ENCODE peak calls at places on chromosomes 7 and 10, in seven cellular contexts. K is endothelial cell, S is RWPE2, Y is AG09309, B is stomach, I is GM13977, X is WTC11. L is an unnamed sample.

GRCh38 chr10:79413196-79413595 is 32.2 kb downstream of the ZCCHC24 start:
- DNase-seq in K (no peak), S (no peak), Y (no peak), B (no peak), I (no peak), X (no peak), L (no peak)

GRCh38 chr7:85479918-85480658 is 293.2 kb upstream of the SEMA3D start:
- DNase-seq in K (no peak), S (no peak), Y (peak), B (no peak), I (no peak), X (no peak), L (no peak)

GRCh38 chr7:121076350-121077164 is 88.0 kb downstream of the CPED1 start:
- DNase-seq in K (no peak), S (no peak), Y (no peak), B (no peak), I (no peak), X (no peak), L (no peak)

GRCh38 chr7:126790763-126791162 is 462.0 kb downstream of the GRM8 start:
- DNase-seq in K (no peak), S (no peak), Y (no peak), B (no peak), I (no peak), X (no peak), L (no peak)

GRCh38 chr10:103692421-103693069 is 162.8 kb downstream of the SH3PXD2A start:
- DNase-seq in K (no peak), S (no peak), Y (no peak), B (no peak), I (peak), X (peak), L (no peak)

GRCh38 chr7:116501425-116502167 is 2.1 kb downstream of the CAV2 start:
- DNase-seq in K (no peak), S (no peak), Y (no peak), B (peak), I (no peak), X (no peak), L (no peak)

GRCh38 chr10:84493951-84494848 is 165.8 kb downstream of the CCSER2 start:
- DNase-seq in K (no peak), S (no peak), Y (no peak), B (no peak), I (no peak), X (no peak), L (no peak)

GRCh38 chr10:21626457-21627161 is 92.6 kb downstream of the MLLT10 start:
- DNase-seq in K (no peak), S (no peak), Y (no peak), B (no peak), I (no peak), X (no peak), L (no peak)

GRCh38 chr10:11846542-11846941 is 23.4 kb downstream of the PROSER2 start:
- DNase-seq in K (no peak), S (no peak), Y (no peak), B (no peak), I (no peak), X (no peak), L (no peak)

GRCh38 chr7:129574487-129574886 is 37.0 kb upstream of the NRF1 start:
- DNase-seq in K (no peak), S (no peak), Y (peak), B (no peak), I (no peak), X (no peak), L (no peak)

GRCh38 chr7:139619367-139619657 is 95.8 kb downstream of the CLEC2L start:
- DNase-seq in K (no peak), S (no peak), Y (peak), B (no peak), I (no peak), X (no peak), L (no peak)

GRCh38 chr10:31707578-31708411 is 220.8 kb downstream of the ARHGAP12 start:
- DNase-seq in K (peak), S (no peak), Y (peak), B (no peak), I (peak), X (no peak), L (peak)

GRCh38 chr7:131103997-131104396 is 223.7 kb upstream of the MKLN1 start:
- DNase-seq in K (no peak), S (no peak), Y (peak), B (no peak), I (no peak), X (no peak), L (no peak)

GRCh38 chr7:123682690-123683089 is 27.0 kb downstream of the LMOD2 start:
- DNase-seq in K (peak), S (no peak), Y (peak), B (no peak), I (no peak), X (no peak), L (peak)

DNA sequence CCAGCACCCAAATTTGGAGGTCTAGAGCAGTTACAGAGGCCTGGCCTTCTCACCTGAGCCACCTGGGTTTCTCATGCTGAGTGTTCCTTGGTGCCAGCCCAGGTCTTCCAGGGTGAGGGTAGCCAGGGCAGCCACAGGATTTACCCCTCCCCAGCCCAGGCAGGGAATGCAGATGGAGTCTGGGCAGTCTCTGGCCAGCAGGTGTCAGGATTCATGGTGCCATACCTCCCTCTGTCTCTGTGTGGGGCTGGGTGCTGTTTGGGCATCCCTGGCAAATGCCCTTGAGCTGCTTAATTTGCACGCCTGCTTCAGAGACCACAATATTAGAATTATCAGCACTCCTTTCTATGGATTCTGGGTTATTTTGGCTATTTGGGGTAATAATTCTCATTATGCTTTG is 246.7 kb downstream of the GFRA1 start:
- DNase-seq in K (no peak), S (no peak), Y (no peak), B (no peak), I (no peak), X (peak), L (no peak)
- TF ChIP-seq CTCF in K (no peak), S (no peak), Y (no peak), B (no peak), I (no peak), X (no peak), L (peak)

DNA sequence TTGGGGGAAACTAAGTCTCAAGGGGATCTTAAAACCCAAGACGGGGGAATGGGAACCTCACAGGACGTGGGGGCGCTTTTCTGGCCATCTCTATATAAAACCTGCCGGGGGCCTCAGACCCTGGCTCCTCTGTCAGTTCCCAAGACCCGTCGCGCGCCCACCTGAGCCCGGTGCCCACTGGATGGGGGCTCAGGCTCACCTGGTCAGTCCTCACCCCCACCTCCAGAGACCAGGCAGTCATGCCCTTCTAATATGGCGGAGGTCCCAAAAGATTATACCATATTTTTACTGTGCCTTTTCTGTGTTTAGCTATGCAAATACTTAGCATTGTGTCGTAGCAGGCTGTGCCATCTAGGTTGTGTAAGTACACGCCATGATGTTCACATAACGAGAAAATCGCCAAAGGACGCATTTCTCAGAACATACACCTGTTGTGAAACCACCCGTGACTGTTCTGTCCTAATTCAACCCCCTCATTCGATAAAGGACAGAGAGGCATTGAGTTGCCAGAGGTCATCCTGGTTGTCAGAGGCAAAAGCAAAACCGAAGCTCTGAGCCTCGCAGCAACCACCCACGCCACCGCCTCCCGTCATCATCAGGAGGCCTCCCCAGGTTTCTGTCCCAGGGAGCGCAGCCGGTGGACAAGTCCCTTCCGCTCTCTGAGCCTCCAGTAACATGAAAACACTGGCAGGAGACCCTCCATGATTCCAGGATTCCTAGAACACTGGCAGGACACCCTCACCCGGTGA is 28.9 kb downstream of the OAT start:
- DNase-seq in K (no peak), S (no peak), Y (no peak), B (no peak), I (no peak), X (no peak), L (no peak)
- TF ChIP-seq CTCF in K (no peak), S (peak), Y (no peak), B (peak), I (no peak), X (no peak), L (peak)

GRCh38 chr10:71905164-71905563 is 54.1 kb upstream of the PSAP start:
- DNase-seq in K (no peak), S (no peak), Y (no peak), B (no peak), I (no peak), X (no peak), L (no peak)

GRCh38 chr10:71899665-71900412 is 48.8 kb upstream of the PSAP start:
- DNase-seq in K (no peak), S (no peak), Y (no peak), B (no peak), I (no peak), X (no peak), L (no peak)

GRCh38 chr10:71902351-71902750 is 51.3 kb upstream of the PSAP start:
- DNase-seq in K (no peak), S (no peak), Y (no peak), B (no peak), I (no peak), X (no peak), L (no peak)

DNA sequence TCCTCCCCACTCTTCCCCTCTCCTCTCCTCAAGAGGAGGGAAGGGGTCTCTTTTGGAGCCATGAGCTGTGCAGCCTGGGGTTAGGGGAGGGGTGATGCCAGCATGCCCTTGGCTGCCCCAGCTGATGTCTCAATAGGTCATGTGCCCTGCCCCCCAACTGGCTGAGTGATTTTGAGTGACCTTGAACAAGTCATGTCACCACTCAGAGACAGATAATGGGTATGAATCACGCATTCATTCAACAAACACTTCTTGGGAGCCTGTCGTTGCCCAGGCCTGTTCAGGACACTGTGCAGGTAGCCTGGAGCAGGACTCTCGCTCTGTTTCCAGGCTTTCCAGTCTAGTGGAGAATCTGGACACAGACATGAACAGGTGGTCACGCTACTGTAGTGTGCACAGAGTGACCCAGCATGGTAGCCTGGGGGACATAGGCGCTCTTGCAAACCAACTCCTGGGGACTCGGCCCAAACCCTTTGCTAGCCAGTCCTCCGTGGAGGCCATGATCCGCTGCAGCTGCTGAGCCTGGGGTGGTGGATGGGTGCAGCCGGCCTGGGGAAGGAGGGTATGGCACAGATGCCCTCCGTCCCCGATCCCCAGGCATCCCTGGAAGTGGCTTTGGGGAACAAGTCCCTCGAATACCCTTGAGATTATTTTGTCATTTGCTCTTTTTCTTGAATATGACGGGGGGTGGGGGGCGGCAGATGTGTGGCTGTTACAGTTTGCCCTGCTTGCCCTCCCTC is 49.6 kb upstream of the PSAP start:
- DNase-seq in K (no peak), S (no peak), Y (no peak), B (no peak), I (no peak), X (no peak), L (no peak)
- TF ChIP-seq CTCF in K (no peak), S (no peak), Y (no peak), B (no peak), I (no peak), X (no peak), L (no peak)

DNA sequence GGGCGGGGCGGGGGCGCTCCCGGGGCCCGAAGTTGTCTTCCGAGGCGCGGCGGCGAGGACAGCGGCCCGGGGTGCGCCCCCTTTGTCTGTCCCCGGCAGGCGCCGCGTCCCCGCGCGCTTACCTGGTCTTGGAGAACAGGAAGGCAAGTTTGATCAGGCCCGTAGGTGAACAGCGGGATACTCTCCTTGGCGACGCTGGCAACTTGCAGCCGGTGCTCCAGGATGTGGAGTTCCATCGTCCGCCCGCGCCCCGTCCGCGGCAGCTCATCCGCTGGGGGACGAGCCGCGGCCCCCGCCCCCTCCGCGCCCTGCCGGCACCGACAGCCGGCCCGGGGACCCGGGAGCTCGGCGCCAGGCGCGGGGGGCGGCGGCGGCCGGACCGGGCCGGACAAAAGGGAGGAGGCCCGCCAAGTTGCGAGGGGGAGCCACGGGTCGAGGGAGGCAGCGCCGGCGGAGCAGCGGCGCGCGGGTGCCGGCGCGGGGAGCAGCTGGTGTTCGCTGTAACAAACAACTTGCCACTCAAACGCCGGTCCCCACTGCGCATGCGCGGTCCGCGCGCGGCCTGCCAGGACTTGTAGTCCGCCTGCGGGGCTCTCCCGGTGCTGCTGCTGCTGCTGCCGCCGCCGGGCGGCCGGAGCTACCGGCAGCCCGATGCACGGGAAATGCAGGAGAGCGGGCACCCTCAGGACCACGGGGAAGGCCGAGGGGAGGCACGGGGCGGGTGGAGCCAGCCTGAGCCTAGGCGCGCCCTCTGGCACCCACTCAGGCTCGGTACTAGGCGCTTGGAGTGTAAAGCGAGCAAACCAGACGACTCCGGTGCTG is 35.6 kb upstream of the SPDYE3 start:
- DNase-seq in K (peak), S (peak), Y (peak), B (peak), I (peak), X (peak), L (peak)
- TF ChIP-seq CTCF in K (no peak), S (peak), Y (peak), B (peak), I (peak), X (no peak), L (peak)

GRCh38 chr10:111990734-111991133 is 192.8 kb downstream of the GPAM start:
- DNase-seq in K (no peak), S (no peak), Y (no peak), B (no peak), I (no peak), X (peak), L (no peak)
- TF ChIP-seq CTCF in K (no peak), S (no peak), Y (no peak), B (no peak), I (no peak), X (no peak), L (peak)

DNA sequence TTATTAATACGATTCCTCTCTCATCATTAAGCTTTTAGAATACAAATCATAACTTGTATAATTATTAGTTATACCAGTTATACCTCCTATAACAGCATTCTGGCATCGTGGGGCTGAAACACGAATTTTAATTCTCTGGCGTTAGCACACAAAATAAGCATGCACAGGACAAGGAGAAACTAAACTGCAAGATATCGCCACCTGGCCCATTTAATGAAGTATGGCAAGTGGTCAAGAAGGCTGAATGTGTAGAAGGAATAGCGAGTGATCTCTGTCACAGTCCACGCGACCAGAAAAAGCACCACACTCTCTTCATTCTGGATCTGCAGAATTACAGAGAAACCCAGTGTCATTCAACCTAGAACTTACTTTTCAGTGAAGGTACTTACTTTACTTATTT is 18.1 kb downstream of the HACD1 start:
- DNase-seq in K (peak), S (no peak), Y (no peak), B (no peak), I (no peak), X (no peak), L (no peak)
- TF ChIP-seq CTCF in K (no peak), S (peak), Y (peak), B (no peak), I (peak), X (no peak), L (peak)

GRCh38 chr7:68441610-68442009 is 1156.7 kb upstream of the AUTS2 start:
- DNase-seq in K (no peak), S (no peak), Y (no peak), B (no peak), I (no peak), X (no peak), L (no peak)
- TF ChIP-seq CTCF in K (no peak), S (no peak), Y (no peak), B (no peak), I (no peak), X (no peak), L (no peak)

GRCh38 chr10:113458461-113458860 is 94.4 kb upstream of the HABP2 start:
- DNase-seq in K (no peak), S (no peak), Y (no peak), B (no peak), I (no peak), X (no peak), L (no peak)

GRCh38 chr10:113457408-113457807 is 95.4 kb upstream of the HABP2 start:
- DNase-seq in K (no peak), S (no peak), Y (no peak), B (no peak), I (no peak), X (no peak), L (no peak)

GRCh38 chr10:113456741-113457140 is 96.1 kb upstream of the HABP2 start:
- DNase-seq in K (no peak), S (no peak), Y (no peak), B (no peak), I (no peak), X (no peak), L (no peak)

GRCh38 chr10:113458944-113459343 is 93.9 kb upstream of the HABP2 start:
- DNase-seq in K (no peak), S (no peak), Y (no peak), B (no peak), I (no peak), X (no peak), L (no peak)

GRCh38 chr10:113459672-113460280 is 93.1 kb upstream of the HABP2 start:
- DNase-seq in K (no peak), S (no peak), Y (no peak), B (no peak), I (no peak), X (no peak), L (no peak)
- TF ChIP-seq CTCF in K (no peak), S (no peak), Y (no peak), B (no peak), I (no peak), X (no peak), L (no peak)

DNA sequence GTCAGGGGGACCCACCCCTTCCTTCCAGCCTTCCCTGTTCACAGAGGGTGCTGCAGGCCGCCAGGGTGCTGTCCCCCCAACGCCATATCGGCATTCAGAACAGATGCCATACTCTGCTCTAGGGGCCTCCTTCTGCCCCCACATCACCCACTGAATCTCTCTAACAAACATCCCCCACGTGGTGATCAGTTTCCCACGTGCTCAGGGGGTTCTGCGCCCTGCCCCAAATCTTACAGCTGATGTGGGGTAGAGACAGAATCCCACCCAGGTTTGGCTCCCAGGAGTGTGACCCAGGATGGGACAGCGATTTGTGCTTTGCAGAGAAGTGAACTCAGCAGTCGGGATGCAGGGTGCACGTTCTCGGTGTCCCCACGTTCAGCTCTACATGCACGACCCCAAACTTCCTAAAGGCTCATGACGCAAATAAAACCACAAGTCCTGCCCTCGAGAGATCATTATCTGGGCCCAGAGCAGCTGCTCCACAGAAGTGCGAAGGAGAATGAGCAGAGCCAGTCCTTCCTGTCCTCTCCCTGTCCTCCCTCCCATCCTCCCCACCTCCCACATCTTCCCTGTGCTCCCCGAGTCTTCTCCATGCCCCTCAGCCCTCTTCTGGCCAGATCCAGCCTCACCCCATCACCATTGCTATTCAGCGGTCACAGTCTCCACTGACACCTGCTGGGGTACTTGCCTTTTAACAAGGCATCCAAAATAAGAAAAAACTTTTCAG is 423.4 kb downstream of the DNAJB6 start:
- DNase-seq in K (no peak), S (no peak), Y (no peak), B (no peak), I (no peak), X (no peak), L (no peak)
- TF ChIP-seq CTCF in K (no peak), S (no peak), Y (no peak), B (no peak), I (no peak), X (no peak), L (no peak)

L was measured in neural crest cell.